ENCODE peak calls at places on chromosomes 6 and 20, in seven cellular contexts. One of them, this sample, is unnamed.

GRCh38 chr20:58708246-58708931 is 15.8 kb downstream of the NPEPL1 start:
- DNase-seq in left ventricle myocardium inferior: peak
- DNase-seq in HFFc6: no peak
- DNase-seq in neural crest cell: peak
- DNase-seq in fibroblast of pulmonary artery: no peak
- DNase-seq in activated B cell treated with CpG ODN at 0.5 μM for 24 hours: peak
- DNase-seq in prostate gland: peak
- DNase-seq in this sample: no peak

GRCh38 chr6:11971154-11971553 is 41.0 kb upstream of the HIVEP1 start:
- DNase-seq in prostate gland: no peak
- DNase-seq in activated B cell treated with CpG ODN at 0.5 μM for 24 hours: no peak
- DNase-seq in neural crest cell: no peak
- DNase-seq in HFFc6: peak
- DNase-seq in left ventricle myocardium inferior: no peak
- DNase-seq in fibroblast of pulmonary artery: peak
- DNase-seq in this sample: no peak

GRCh38 chr20:63682384-63683139 is 13.9 kb upstream of the TNFRSF6B start:
- DNase-seq in HFFc6: peak
- DNase-seq in neural crest cell: no peak
- DNase-seq in fibroblast of pulmonary artery: peak
- DNase-seq in activated B cell treated with CpG ODN at 0.5 μM for 24 hours: no peak
- DNase-seq in left ventricle myocardium inferior: peak
- DNase-seq in prostate gland: no peak
- DNase-seq in this sample: no peak

GRCh38 chr6:117951783-117952182 is 44.7 kb downstream of the SLC35F1 start:
- DNase-seq in neural crest cell: no peak
- DNase-seq in fibroblast of pulmonary artery: no peak
- DNase-seq in activated B cell treated with CpG ODN at 0.5 μM for 24 hours: no peak
- DNase-seq in left ventricle myocardium inferior: no peak
- DNase-seq in HFFc6: no peak
- DNase-seq in prostate gland: no peak
- DNase-seq in this sample: no peak

GRCh38 chr6:125307964-125308615 is 6.3 kb upstream of the HDDC2 start:
- DNase-seq in prostate gland: peak
- DNase-seq in left ventricle myocardium inferior: no peak
- DNase-seq in activated B cell treated with CpG ODN at 0.5 μM for 24 hours: no peak
- DNase-seq in fibroblast of pulmonary artery: no peak
- DNase-seq in neural crest cell: no peak
- DNase-seq in HFFc6: peak
- DNase-seq in this sample: no peak

GRCh38 chr6:2744206-2744771 is 6.4 kb downstream of the MYLK4 start:
- DNase-seq in prostate gland: no peak
- DNase-seq in left ventricle myocardium inferior: peak
- DNase-seq in neural crest cell: no peak
- DNase-seq in fibroblast of pulmonary artery: peak
- DNase-seq in HFFc6: peak
- DNase-seq in activated B cell treated with CpG ODN at 0.5 μM for 24 hours: no peak
- DNase-seq in this sample: no peak

GRCh38 chr6:169654590-169655391 is 47.0 kb downstream of the WDR27 start:
- DNase-seq in left ventricle myocardium inferior: peak
- DNase-seq in prostate gland: peak
- DNase-seq in activated B cell treated with CpG ODN at 0.5 μM for 24 hours: no peak
- DNase-seq in fibroblast of pulmonary artery: peak
- DNase-seq in HFFc6: peak
- DNase-seq in neural crest cell: peak
- DNase-seq in this sample: peak

GRCh38 chr20:23603321-23603720 is 2.4 kb downstream of the CST9 start:
- DNase-seq in HFFc6: no peak
- DNase-seq in prostate gland: no peak
- DNase-seq in activated B cell treated with CpG ODN at 0.5 μM for 24 hours: no peak
- DNase-seq in neural crest cell: no peak
- DNase-seq in fibroblast of pulmonary artery: no peak
- DNase-seq in left ventricle myocardium inferior: no peak
- DNase-seq in this sample: no peak

GRCh38 chr6:141552463-141552862 is 580.3 kb upstream of the GJE1 start:
- DNase-seq in left ventricle myocardium inferior: no peak
- DNase-seq in fibroblast of pulmonary artery: peak
- DNase-seq in HFFc6: peak
- DNase-seq in prostate gland: no peak
- DNase-seq in activated B cell treated with CpG ODN at 0.5 μM for 24 hours: no peak
- DNase-seq in neural crest cell: no peak
- DNase-seq in this sample: no peak

GRCh38 chr20:25042531-25043498 is 15.1 kb downstream of the ACSS1 start:
- DNase-seq in left ventricle myocardium inferior: peak
- DNase-seq in fibroblast of pulmonary artery: no peak
- DNase-seq in HFFc6: no peak
- DNase-seq in prostate gland: no peak
- DNase-seq in neural crest cell: no peak
- DNase-seq in activated B cell treated with CpG ODN at 0.5 μM for 24 hours: peak
- DNase-seq in this sample: no peak

GRCh38 chr6:36432151-36432633 is 10.5 kb downstream of the PXT1 start:
- DNase-seq in left ventricle myocardium inferior: no peak
- DNase-seq in activated B cell treated with CpG ODN at 0.5 μM for 24 hours: no peak
- DNase-seq in HFFc6: peak
- DNase-seq in fibroblast of pulmonary artery: no peak
- DNase-seq in neural crest cell: no peak
- DNase-seq in prostate gland: no peak
- DNase-seq in this sample: no peak

GRCh38 chr6:98636941-98637340 is 197.4 kb upstream of the POU3F2 start:
- DNase-seq in HFFc6: no peak
- DNase-seq in neural crest cell: no peak
- DNase-seq in prostate gland: no peak
- DNase-seq in left ventricle myocardium inferior: no peak
- DNase-seq in activated B cell treated with CpG ODN at 0.5 μM for 24 hours: no peak
- DNase-seq in fibroblast of pulmonary artery: no peak
- DNase-seq in this sample: no peak

GRCh38 chr6:26543953-26544352 is 5.8 kb downstream of the HMGN4 start:
- DNase-seq in fibroblast of pulmonary artery: peak
- DNase-seq in neural crest cell: no peak
- DNase-seq in HFFc6: no peak
- DNase-seq in activated B cell treated with CpG ODN at 0.5 μM for 24 hours: no peak
- DNase-seq in prostate gland: no peak
- DNase-seq in left ventricle myocardium inferior: no peak
- DNase-seq in this sample: no peak
- TF ChIP-seq CTCF in fibroblast of pulmonary artery: peak
- TF ChIP-seq CTCF in neural crest cell: peak
- TF ChIP-seq CTCF in HFFc6: peak
- TF ChIP-seq CTCF in activated B cell treated with CpG ODN at 0.5 μM for 24 hours: no peak
- TF ChIP-seq CTCF in prostate gland: no peak
- TF ChIP-seq CTCF in left ventricle myocardium inferior: peak
- TF ChIP-seq CTCF in this sample: peak

GRCh38 chr20:2088904-2089303 is 12.7 kb upstream of the STK35 start:
- DNase-seq in HFFc6: no peak
- DNase-seq in fibroblast of pulmonary artery: no peak
- DNase-seq in neural crest cell: no peak
- DNase-seq in activated B cell treated with CpG ODN at 0.5 μM for 24 hours: no peak
- DNase-seq in prostate gland: no peak
- DNase-seq in left ventricle myocardium inferior: no peak
- DNase-seq in this sample: no peak

GRCh38 chr20:2089447-2089846 is 12.2 kb upstream of the STK35 start:
- DNase-seq in prostate gland: no peak
- DNase-seq in HFFc6: no peak
- DNase-seq in neural crest cell: no peak
- DNase-seq in fibroblast of pulmonary artery: no peak
- DNase-seq in activated B cell treated with CpG ODN at 0.5 μM for 24 hours: no peak
- DNase-seq in left ventricle myocardium inferior: no peak
- DNase-seq in this sample: no peak

GRCh38 chr20:2086980-2087377 is 14.6 kb upstream of the STK35 start:
- DNase-seq in activated B cell treated with CpG ODN at 0.5 μM for 24 hours: no peak
- DNase-seq in HFFc6: no peak
- DNase-seq in prostate gland: no peak
- DNase-seq in fibroblast of pulmonary artery: no peak
- DNase-seq in left ventricle myocardium inferior: no peak
- DNase-seq in neural crest cell: no peak
- DNase-seq in this sample: no peak

GRCh38 chr20:2084703-2085102 is 16.9 kb upstream of the STK35 start:
- DNase-seq in fibroblast of pulmonary artery: peak
- DNase-seq in prostate gland: no peak
- DNase-seq in neural crest cell: no peak
- DNase-seq in activated B cell treated with CpG ODN at 0.5 μM for 24 hours: no peak
- DNase-seq in left ventricle myocardium inferior: no peak
- DNase-seq in HFFc6: no peak
- DNase-seq in this sample: no peak

GRCh38 chr20:2086177-2086979 is 15.2 kb upstream of the STK35 start:
- DNase-seq in prostate gland: no peak
- DNase-seq in HFFc6: no peak
- DNase-seq in fibroblast of pulmonary artery: peak
- DNase-seq in neural crest cell: no peak
- DNase-seq in activated B cell treated with CpG ODN at 0.5 μM for 24 hours: no peak
- DNase-seq in left ventricle myocardium inferior: no peak
- DNase-seq in this sample: no peak
- TF ChIP-seq CTCF in prostate gland: no peak
- TF ChIP-seq CTCF in HFFc6: peak
- TF ChIP-seq CTCF in fibroblast of pulmonary artery: peak
- TF ChIP-seq CTCF in neural crest cell: no peak
- TF ChIP-seq CTCF in activated B cell treated with CpG ODN at 0.5 μM for 24 hours: no peak
- TF ChIP-seq CTCF in left ventricle myocardium inferior: peak
- TF ChIP-seq CTCF in this sample: no peak

GRCh38 chr6:18307006-18307405 is 42.7 kb upstream of the DEK start:
- DNase-seq in activated B cell treated with CpG ODN at 0.5 μM for 24 hours: no peak
- DNase-seq in prostate gland: no peak
- DNase-seq in left ventricle myocardium inferior: no peak
- DNase-seq in HFFc6: peak
- DNase-seq in neural crest cell: no peak
- DNase-seq in fibroblast of pulmonary artery: peak
- DNase-seq in this sample: no peak

GRCh38 chr6:18308070-18308735 is 43.9 kb upstream of the DEK start:
- DNase-seq in fibroblast of pulmonary artery: peak
- DNase-seq in activated B cell treated with CpG ODN at 0.5 μM for 24 hours: no peak
- DNase-seq in HFFc6: peak
- DNase-seq in left ventricle myocardium inferior: no peak
- DNase-seq in prostate gland: no peak
- DNase-seq in neural crest cell: no peak
- DNase-seq in this sample: no peak

DNA sequence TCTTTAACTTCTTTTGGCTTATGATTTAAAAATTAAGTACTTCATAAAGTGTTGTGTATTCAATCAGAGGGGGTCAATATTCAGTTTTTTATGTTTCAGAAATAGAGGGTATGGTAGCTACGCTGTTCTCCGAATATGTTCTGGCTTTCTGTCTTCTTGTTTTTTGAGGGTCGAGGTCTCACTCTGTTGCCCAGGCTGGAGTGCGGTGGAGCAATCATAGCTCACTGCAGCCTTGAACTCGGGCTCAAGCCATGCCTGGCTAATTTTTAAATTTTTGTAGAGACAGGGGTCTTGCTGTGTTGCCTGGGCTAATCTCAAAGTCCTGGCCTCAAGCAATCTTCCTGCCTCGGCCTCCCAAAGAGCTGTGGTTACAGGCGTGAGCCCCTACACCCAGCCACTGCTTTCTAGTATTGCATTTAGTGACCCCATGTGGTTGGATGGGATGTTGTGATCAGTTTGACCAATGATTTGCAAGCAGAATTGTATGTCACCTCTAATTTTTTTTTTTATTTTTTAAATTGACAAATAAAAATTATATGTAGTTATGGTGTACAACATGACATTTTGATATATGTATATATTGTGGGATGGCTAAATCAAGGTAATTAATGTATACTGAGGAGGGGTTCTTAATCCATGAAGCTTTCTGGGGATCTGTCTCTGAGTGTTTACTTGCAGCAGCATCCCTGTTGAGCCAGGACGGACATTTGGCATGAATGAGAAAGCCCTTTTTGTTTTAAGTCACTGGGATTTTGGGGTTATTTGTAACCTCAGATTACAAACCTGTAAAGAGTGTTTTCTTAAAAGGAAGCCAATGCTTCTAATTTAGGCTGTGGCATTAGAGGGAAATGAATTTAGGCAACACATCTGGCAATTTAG is 38.5 kb upstream of the DEK start:
- DNase-seq in activated B cell treated with CpG ODN at 0.5 μM for 24 hours: no peak
- DNase-seq in left ventricle myocardium inferior: no peak
- DNase-seq in neural crest cell: no peak
- DNase-seq in fibroblast of pulmonary artery: peak
- DNase-seq in prostate gland: no peak
- DNase-seq in HFFc6: no peak
- DNase-seq in this sample: no peak
- TF ChIP-seq CTCF in activated B cell treated with CpG ODN at 0.5 μM for 24 hours: no peak
- TF ChIP-seq CTCF in left ventricle myocardium inferior: peak
- TF ChIP-seq CTCF in neural crest cell: peak
- TF ChIP-seq CTCF in fibroblast of pulmonary artery: peak
- TF ChIP-seq CTCF in prostate gland: no peak
- TF ChIP-seq CTCF in HFFc6: peak
- TF ChIP-seq CTCF in this sample: no peak

GRCh38 chr20:3753098-3753497 is 14.5 kb downstream of the ADISSP start:
- DNase-seq in HFFc6: peak
- DNase-seq in neural crest cell: peak
- DNase-seq in left ventricle myocardium inferior: no peak
- DNase-seq in fibroblast of pulmonary artery: peak
- DNase-seq in activated B cell treated with CpG ODN at 0.5 μM for 24 hours: no peak
- DNase-seq in prostate gland: peak
- DNase-seq in this sample: no peak
- TF ChIP-seq CTCF in HFFc6: peak
- TF ChIP-seq CTCF in neural crest cell: peak
- TF ChIP-seq CTCF in left ventricle myocardium inferior: peak
- TF ChIP-seq CTCF in fibroblast of pulmonary artery: peak
- TF ChIP-seq CTCF in activated B cell treated with CpG ODN at 0.5 μM for 24 hours: no peak
- TF ChIP-seq CTCF in prostate gland: peak
- TF ChIP-seq CTCF in this sample: peak

DNA sequence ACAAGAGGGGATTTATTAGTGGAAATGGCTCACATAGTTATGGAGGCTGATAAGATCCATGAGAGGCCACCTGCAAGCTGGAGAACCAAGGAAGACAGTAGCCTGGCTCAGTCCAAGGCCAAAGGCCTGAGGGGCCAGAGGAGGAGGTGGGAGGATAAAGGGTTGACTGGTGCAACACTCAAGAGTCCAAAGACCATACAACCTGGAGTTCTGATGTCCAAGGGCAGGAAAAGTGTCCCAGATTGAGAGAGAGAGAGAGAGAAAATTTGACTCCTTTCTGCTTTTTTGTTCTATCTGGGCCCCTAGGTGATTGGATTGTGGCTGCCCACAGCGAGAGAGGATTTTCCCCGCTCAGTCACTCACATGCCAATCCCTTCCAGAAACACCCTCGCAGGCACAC is 8.0 kb downstream of the HLA-F start:
- DNase-seq in neural crest cell: no peak
- DNase-seq in activated B cell treated with CpG ODN at 0.5 μM for 24 hours: no peak
- DNase-seq in HFFc6: no peak
- DNase-seq in fibroblast of pulmonary artery: no peak
- DNase-seq in prostate gland: no peak
- DNase-seq in left ventricle myocardium inferior: no peak
- DNase-seq in this sample: no peak
- TF ChIP-seq CTCF in neural crest cell: no peak
- TF ChIP-seq CTCF in activated B cell treated with CpG ODN at 0.5 μM for 24 hours: no peak
- TF ChIP-seq CTCF in HFFc6: no peak
- TF ChIP-seq CTCF in fibroblast of pulmonary artery: no peak
- TF ChIP-seq CTCF in prostate gland: no peak
- TF ChIP-seq CTCF in left ventricle myocardium inferior: no peak
- TF ChIP-seq CTCF in this sample: no peak

GRCh38 chr6:105402090-105402980 is 547 bp downstream of the PREP start:
- DNase-seq in HFFc6: peak
- DNase-seq in left ventricle myocardium inferior: no peak
- DNase-seq in fibroblast of pulmonary artery: peak
- DNase-seq in prostate gland: peak
- DNase-seq in activated B cell treated with CpG ODN at 0.5 μM for 24 hours: no peak
- DNase-seq in neural crest cell: no peak
- DNase-seq in this sample: no peak
- TF ChIP-seq CTCF in HFFc6: no peak
- TF ChIP-seq CTCF in left ventricle myocardium inferior: no peak
- TF ChIP-seq CTCF in fibroblast of pulmonary artery: no peak
- TF ChIP-seq CTCF in prostate gland: no peak
- TF ChIP-seq CTCF in activated B cell treated with CpG ODN at 0.5 μM for 24 hours: no peak
- TF ChIP-seq CTCF in neural crest cell: no peak
- TF ChIP-seq CTCF in this sample: no peak